ENCODE peak calls at places on chromosomes 3 and 15, in four cellular contexts. W, D, T and B are unnamed samples. For H3K9me2, the result is how much of the 10 kb centered on the place peaks cover.

GRCh38 chr3:136008221-136008620 is 42.7 kb downstream of the PPP2R3A start:
- DNase-seq in W (no peak), D (peak), T (no peak), B (no peak)

GRCh38 chr3:119913021-119913420 is 131.1 kb downstream of the NR1I2 start:
- DNase-seq in D (peak), W (no peak), T (no peak), B (no peak)

GRCh38 chr15:31434418-31435255 is 108.0 kb downstream of the KLF13 start:
- DNase-seq in D (peak), T (peak), W (no peak), B (peak)

GRCh38 chr3:195105841-195106417 is 165.0 kb downstream of the XXYLT1 start:
- DNase-seq in T (no peak), D (no peak), W (no peak), B (no peak)

GRCh38 chr3:141260131-141260927 is 28.7 kb downstream of the PXYLP1 start:
- DNase-seq in T (no peak), D (no peak), W (no peak), B (no peak)

GRCh38 chr3:131036986-131037385 is 10.3 kb downstream of the NEK11 start:
- DNase-seq in D (no peak), W (no peak), T (no peak), B (no peak)

GRCh38 chr15:94432279-94432678 is 200.9 kb downstream of the MCTP2 start:
- DNase-seq in W (no peak), T (no peak), D (no peak), B (no peak)

GRCh38 chr3:65883614-65884013 is 155.1 kb downstream of the MAGI1 start:
- DNase-seq in W (peak), D (no peak), T (no peak), B (no peak)

GRCh38 chr3:169118666-169119370 is 544.7 kb downstream of the MECOM start:
- DNase-seq in T (no peak), W (no peak), D (no peak), B (no peak)

GRCh38 chr3:36867810-36868209 is 77.0 kb downstream of the TRANK1 start:
- DNase-seq in T (no peak), D (peak), W (no peak), B (no peak)

GRCh38 chr3:149670742-149671492 is 13.1 kb upstream of the WWTR1 start:
- DNase-seq in T (peak), W (no peak), D (peak), B (no peak)

GRCh38 chr15:74978503-74978902 is 16.9 kb upstream of the SCAMP5 start:
- DNase-seq in W (no peak), D (no peak), T (no peak), B (no peak)

GRCh38 chr15:66908503-66909095 is 156.8 kb upstream of the SMAD3 start:
- DNase-seq in W (no peak), T (no peak), D (no peak), B (no peak)

GRCh38 chr3:28476194-28476593 is 127.6 kb upstream of the AZI2 start:
- DNase-seq in D (peak), T (peak), W (peak), B (peak)

GRCh38 chr3:172673210-172673679 is 37.6 kb downstream of the NCEH1 start:
- DNase-seq in D (peak), W (peak), T (peak), B (peak)

GRCh38 chr3:64594129-64594528 is 93.7 kb downstream of the ADAMTS9 start:
- DNase-seq in D (no peak), W (no peak), T (no peak), B (no peak)

GRCh38 chr15:29055876-29056275 is 170.1 kb downstream of the APBA2 start:
- DNase-seq in W (no peak), D (no peak), T (no peak), B (no peak)

GRCh38 chr15:80709542-80709941 is 14.4 kb downstream of the ABHD17C start:
- DNase-seq in D (no peak), W (peak), T (no peak), B (no peak)

GRCh38 chr3:98563661-98564281 is 29.6 kb downstream of the CPOX start:
- DNase-seq in T (peak), W (no peak), D (no peak), B (peak)

GRCh38 chr3:169007145-169007544 is 656.4 kb downstream of the MECOM start:
- DNase-seq in W (no peak), D (no peak), T (no peak), B (no peak)

GRCh38 chr3:94433811-94434210 is 370.9 kb downstream of the NSUN3 start:
- DNase-seq in T (no peak), W (no peak), D (no peak), B (no peak)

GRCh38 chr3:114706591-114707224 is 412.9 kb downstream of the TIGIT start:
- DNase-seq in W (peak), D (no peak), T (peak), B (no peak)

GRCh38 chr15:88657326-88658069 is 18.7 kb downstream of the ISG20 start:
- DNase-seq in T (peak), D (peak), W (peak), B (no peak)

GRCh38 chr15:63601026-63601726 is 4.0 kb downstream of the FBXL22 start:
- DNase-seq in W (peak), D (peak), T (peak), B (no peak)

GRCh38 chr3:183435701-183436100 is 7.3 kb upstream of the MCF2L2 start:
- DNase-seq in T (peak), D (no peak), W (no peak), B (peak)

GRCh38 chr3:32959370-32959769 is 7.9 kb downstream of the CCR4 start:
- DNase-seq in W (no peak), D (peak), T (no peak), B (no peak)

GRCh38 chr15:98794211-98794610 is 145.9 kb downstream of the IGF1R start:
- DNase-seq in W (no peak), T (no peak), D (no peak), B (no peak)

DNA sequence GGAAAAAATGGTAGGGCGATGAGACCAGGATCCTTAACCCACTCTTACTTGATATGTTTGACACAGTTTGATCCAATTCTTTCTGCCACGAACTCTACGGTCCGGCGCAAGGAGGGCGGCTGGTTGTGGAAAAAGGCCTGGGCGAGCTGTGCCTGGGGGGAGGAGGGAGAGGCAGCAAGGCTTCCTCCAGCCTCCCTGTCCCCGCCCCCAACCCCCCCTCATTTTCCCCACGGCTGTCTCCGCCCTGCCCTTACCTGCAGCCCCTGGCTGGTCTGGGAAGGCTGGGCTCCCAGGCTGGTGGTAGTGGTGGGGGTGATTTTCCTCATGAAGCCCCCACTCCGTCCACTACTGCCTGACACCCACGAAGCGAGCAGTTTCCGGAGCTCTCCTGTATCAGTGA is 8.0 kb downstream of the CDAN1 start:
- DNase-seq in W (no peak), T (no peak), D (no peak), B (no peak)
- H3K9me2 ChIP-seq in W (under half), T (under half), D (under half), B (under half)

GRCh38 chr3:111737712-111738097 is 121.4 kb upstream of the PHLDB2 start:
- DNase-seq in D (no peak), W (peak), T (peak), B (no peak)

GRCh38 chr3:111738238-111738637 is 120.8 kb upstream of the PHLDB2 start:
- DNase-seq in T (peak), D (no peak), W (no peak), B (no peak)

GRCh38 chr3:111735912-111736311 is 123.2 kb upstream of the PHLDB2 start:
- DNase-seq in W (no peak), T (no peak), D (no peak), B (no peak)

GRCh38 chr3:111738790-111739189 is 120.3 kb upstream of the PHLDB2 start:
- DNase-seq in D (no peak), W (no peak), T (no peak), B (no peak)

DNA sequence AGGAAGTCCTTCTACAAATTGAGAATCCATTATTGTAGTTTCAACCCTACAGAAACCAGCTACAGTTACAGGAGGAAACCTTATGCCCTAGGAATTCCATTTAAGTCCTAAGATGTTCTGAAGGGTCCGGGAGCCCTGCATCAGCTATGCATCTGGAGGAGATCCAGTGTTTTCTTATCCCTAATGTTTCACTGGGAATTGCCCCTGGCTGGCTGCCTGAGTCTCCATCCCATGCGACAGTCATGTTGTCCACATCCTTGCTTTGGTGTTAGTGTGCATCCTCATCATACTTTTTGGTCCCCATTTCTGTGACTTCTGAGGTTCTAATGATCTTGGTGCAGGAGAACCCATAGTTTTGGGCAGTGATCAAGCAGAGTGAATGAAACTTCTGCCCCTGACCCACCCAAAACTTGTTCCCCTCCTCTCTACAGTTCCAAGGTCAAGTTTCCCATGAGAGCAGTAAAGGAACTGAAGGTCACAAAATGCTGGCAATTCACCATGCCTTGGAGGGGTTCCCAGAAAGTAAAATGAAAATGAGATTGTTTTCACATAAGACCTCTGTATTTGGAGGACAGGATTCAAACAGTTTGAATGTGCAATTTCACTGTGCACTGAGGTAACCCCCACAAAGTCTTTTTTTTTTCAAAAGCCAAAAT is 121.9 kb upstream of the PHLDB2 start:
- DNase-seq in D (no peak), T (no peak), W (no peak), B (no peak)
- TF ChIP-seq EZH2phosphoT487 in D (no peak), T (no peak), W (no peak), B (no peak)

GRCh38 chr3:132203889-132204596 is 113.2 kb upstream of the ACP3 start:
- DNase-seq in D (no peak), T (no peak), W (no peak), B (no peak)

GRCh38 chr3:132211896-132212295 is 105.3 kb upstream of the ACP3 start:
- DNase-seq in D (no peak), W (no peak), T (no peak), B (no peak)

GRCh38 chr3:132210476-132211346 is 106.5 kb upstream of the ACP3 start:
- DNase-seq in D (peak), T (peak), W (peak), B (peak)

GRCh38 chr3:132205609-132206008 is 111.6 kb upstream of the ACP3 start:
- DNase-seq in T (no peak), D (no peak), W (no peak), B (no peak)

GRCh38 chr3:132209860-132210259 is 107.3 kb upstream of the ACP3 start:
- DNase-seq in W (no peak), D (no peak), T (no peak), B (no peak)
- TF ChIP-seq CTCF in W (no peak), D (no peak), T (no peak), B (no peak)

DNA sequence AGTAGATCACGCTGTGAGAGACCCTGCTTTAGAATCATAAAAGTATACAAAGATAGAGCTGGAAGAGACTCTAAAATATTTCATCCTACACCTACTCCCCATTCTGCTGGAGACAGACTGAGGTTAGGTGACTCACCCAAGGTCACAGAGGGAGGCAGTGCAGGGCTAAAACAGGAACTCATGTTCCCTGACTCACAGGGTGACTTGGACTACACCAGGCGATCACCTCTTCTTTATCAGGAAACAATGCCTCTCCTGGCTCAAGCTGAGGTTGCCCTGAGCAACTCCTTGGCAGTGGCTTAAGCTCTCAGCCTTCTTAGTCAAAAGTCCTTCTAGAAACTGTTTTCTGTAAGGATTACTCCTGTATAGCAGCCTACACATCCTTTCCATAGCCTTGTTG is 26.4 kb upstream of the TNFAIP8L3 start:
- DNase-seq in W (peak), T (no peak), D (no peak), B (no peak)
- H3K9me2 ChIP-seq in W (under half), T (under half), D (under half), B (under half)

DNA sequence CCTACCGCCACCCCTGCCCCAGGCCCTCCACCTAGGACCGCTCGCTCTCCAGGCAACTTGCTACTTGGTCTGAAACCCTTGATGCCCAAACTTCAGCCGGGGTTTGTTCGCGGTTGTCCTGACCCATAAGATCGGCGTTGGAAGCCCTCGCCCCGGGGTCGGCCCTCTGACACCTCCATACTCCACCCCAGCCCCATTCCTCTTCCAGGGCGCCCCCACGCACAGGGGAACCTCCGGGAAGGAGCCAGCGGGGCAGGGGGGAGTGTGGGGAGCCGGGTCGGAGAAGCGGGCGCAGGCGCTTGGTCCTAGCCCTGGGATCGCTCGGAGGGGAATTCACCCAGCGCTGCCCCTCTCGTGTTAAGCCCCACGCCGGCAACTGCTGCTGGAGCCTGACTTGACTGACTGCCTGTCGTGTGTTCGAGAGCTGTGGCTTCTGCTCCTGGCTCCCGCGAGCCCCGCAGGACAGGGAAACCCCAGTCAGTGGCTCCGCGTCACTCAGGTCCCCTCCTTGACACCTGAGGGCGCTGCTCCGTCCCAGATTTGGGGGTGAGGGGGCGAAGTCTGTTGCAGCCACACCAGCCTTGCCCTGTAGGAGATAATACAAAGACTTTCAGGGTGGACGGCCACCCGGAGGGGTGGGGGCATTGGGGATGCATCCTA is 675 bp downstream of the RYR3 start:
- DNase-seq in W (no peak), T (no peak), D (peak), B (no peak)
- TF ChIP-seq EZH2phosphoT487 in W (no peak), T (no peak), D (no peak), B (no peak)

GRCh38 chr3:47413751-47414150 is 32.9 kb downstream of the PTPN23 start:
- DNase-seq in D (no peak), W (no peak), T (no peak), B (no peak)

GRCh38 chr3:47412453-47412756 is 31.6 kb downstream of the PTPN23 start:
- DNase-seq in D (no peak), T (no peak), W (no peak), B (no peak)

GRCh38 chr3:47411696-47412452 is 31.1 kb downstream of the PTPN23 start:
- DNase-seq in D (no peak), W (no peak), T (no peak), B (no peak)

GRCh38 chr3:47414161-47414564 is 33.3 kb downstream of the PTPN23 start:
- DNase-seq in W (no peak), T (no peak), D (no peak), B (no peak)

GRCh38 chr3:47412842-47413520 is 32.2 kb downstream of the PTPN23 start:
- DNase-seq in D (no peak), T (no peak), W (no peak), B (no peak)
- TF ChIP-seq CTCF in D (no peak), T (no peak), W (no peak), B (no peak)

GRCh38 chr3:105626739-105627138 is 242.1 kb downstream of the CBLB start:
- DNase-seq in T (no peak), D (no peak), W (no peak), B (no peak)
- H3K9me2 ChIP-seq in T (under half), D (under half), W (under half), B (under half)

GRCh38 chr3:159126261-159127020 is 324.6 kb downstream of the MFSD1 start:
- DNase-seq in W (no peak), T (no peak), D (no peak), B (no peak)
- TF ChIP-seq EZH2phosphoT487 in W (no peak), T (no peak), D (no peak), B (no peak)

GRCh38 chr3:11220230-11220629 is 52.0 kb upstream of the ATG7 start:
- DNase-seq in D (peak), T (no peak), W (no peak), B (no peak)
- TF ChIP-seq CTCF in D (no peak), T (no peak), W (no peak), B (no peak)

DNA sequence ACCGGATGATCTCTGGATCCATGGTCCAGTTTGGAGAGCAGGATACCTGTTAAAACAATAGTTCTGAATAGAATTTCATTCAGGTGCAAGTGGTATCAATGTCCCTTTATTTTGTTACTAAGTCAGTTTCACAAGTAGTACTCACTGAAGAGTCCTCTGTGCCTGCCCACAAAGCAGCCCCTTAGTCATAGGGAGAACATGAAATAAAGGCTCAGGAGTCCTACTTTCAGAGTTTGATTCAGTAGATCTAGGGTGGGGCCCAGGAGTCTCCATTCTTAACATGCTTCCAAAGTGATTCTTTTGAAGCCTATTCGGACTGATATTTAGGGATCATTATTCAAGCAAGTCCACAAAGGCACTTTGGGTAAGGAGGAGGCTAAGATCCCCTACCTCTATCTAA is 79.8 kb upstream of the ACKR4 start:
- DNase-seq in D (no peak), T (no peak), W (no peak), B (no peak)
- H3K9me2 ChIP-seq in D (under half), T (under half), W (under half), B (under half)